ENCODE peak calls at places on chromosomes 4 and X, in five cellular contexts. F, D, Y, L and R are unnamed samples.

GRCh38 chrX:154046262-154046771 is 26.6 kb upstream of the IRAK1 start:
- DNase-seq in F (peak), D (no peak), Y (peak), L (no peak), R (no peak)

GRCh38 chr4:879730-880079 is 52.4 kb downstream of the GAK start:
- DNase-seq in F (no peak), D (no peak), Y (no peak), L (no peak), R (no peak)

GRCh38 chr4:148203056-148203898 is 238.9 kb downstream of the NR3C2 start:
- DNase-seq in F (no peak), D (no peak), Y (no peak), L (no peak), R (no peak)

GRCh38 chr4:98341309-98341708 is 80.1 kb downstream of the RAP1GDS1 start:
- DNase-seq in F (peak), D (no peak), Y (no peak), L (no peak), R (no peak)

GRCh38 chrX:53430231-53430630 is 3.9 kb downstream of the HSD17B10 start:
- DNase-seq in F (no peak), D (no peak), Y (no peak), L (no peak), R (no peak)

GRCh38 chrX:9614016-9614415 is 149.2 kb downstream of the TBL1X start:
- DNase-seq in F (no peak), D (no peak), Y (no peak), L (no peak), R (no peak)

GRCh38 chr4:76376534-76376933 is 44.4 kb downstream of the CCDC158 start:
- DNase-seq in F (no peak), D (no peak), Y (no peak), L (no peak), R (no peak)

GRCh38 chr4:39014028-39014427 is 18.2 kb downstream of the TMEM156 start:
- DNase-seq in F (no peak), D (no peak), Y (no peak), L (no peak), R (no peak)